ENCODE peak calls at places on chromosomes 16 and 17, in six cellular contexts. K, J, C, M, F and A are unnamed samples.

GRCh38 chr17:418421-418751 is 65.8 kb upstream of the RPH3AL start:
- DNase-seq in F (no peak), C (no peak), M (no peak), J (no peak), K (no peak), A (no peak)

GRCh38 chr16:86683441-86684194 is 105.3 kb downstream of the FOXL1 start:
- DNase-seq in J (no peak), K (no peak), C (no peak), F (no peak), M (no peak), A (no peak)

GRCh38 chr17:60832206-60832605 is 154.6 kb downstream of the BCAS3 start:
- DNase-seq in M (peak), F (no peak), J (no peak), C (no peak), K (no peak), A (no peak)

GRCh38 chr17:65763786-65764185 is 202.3 kb upstream of the AXIN2 start:
- DNase-seq in M (no peak), J (no peak), F (no peak), K (no peak), C (no peak), A (no peak)

GRCh38 chr16:88578446-88579313 is 8.5 kb downstream of the ZC3H18 start:
- DNase-seq in K (no peak), C (no peak), M (no peak), J (no peak), F (no peak), A (no peak)

GRCh38 chr17:46763416-46763815 is 55.1 kb downstream of the WNT3 start:
- DNase-seq in K (no peak), J (no peak), M (no peak), F (no peak), C (no peak), A (no peak)

GRCh38 chr17:77019955-77020379 is 120.8 kb upstream of the SEC14L1 start:
- DNase-seq in M (no peak), C (no peak), J (no peak), F (no peak), K (no peak), A (no peak)

GRCh38 chr16:66260522-66261290 is 105.8 kb upstream of the CDH5 start:
- DNase-seq in C (no peak), J (no peak), M (no peak), K (no peak), F (no peak), A (no peak)

GRCh38 chr17:35051183-35051578 is 12.3 kb downstream of the RFFL start:
- DNase-seq in M (no peak), C (peak), K (no peak), J (peak), F (peak), A (no peak)

GRCh38 chr16:84818989-84819643 is 669 bp upstream of the CRISPLD2 start:
- DNase-seq in C (no peak), J (no peak), K (no peak), M (no peak), F (no peak), A (no peak)

GRCh38 chr16:30112197-30113030 is 923 bp downstream of the GDPD3 start:
- DNase-seq in C (peak), K (no peak), M (peak), F (peak), J (peak), A (no peak)

GRCh38 chr17:73205326-73205980 is 12.6 kb downstream of the COG1 start:
- DNase-seq in M (no peak), C (no peak), F (no peak), K (no peak), J (no peak), A (no peak)

GRCh38 chr16:19001788-19002187 is 18.1 kb downstream of the TMC7 start:
- DNase-seq in C (no peak), K (no peak), J (no peak), M (no peak), F (no peak), A (no peak)

GRCh38 chr16:79213214-79213613 is 387.3 kb downstream of the MAF start:
- DNase-seq in J (peak), K (no peak), C (no peak), M (no peak), F (no peak), A (no peak)

GRCh38 chr16:84718-85452 is 6.9 kb downstream of the MPG start:
- DNase-seq in M (no peak), F (peak), C (peak), K (peak), J (peak), A (no peak)

GRCh38 chr16:3113765-3114479 is 1.5 kb downstream of the ZNF205 start:
- DNase-seq in F (no peak), C (no peak), J (no peak), M (no peak), K (no peak), A (no peak)

GRCh38 chr17:74595037-74595436 is 3.0 kb upstream of the CD300LD start:
- DNase-seq in K (no peak), F (no peak), M (no peak), C (no peak), J (no peak), A (no peak)

GRCh38 chr17:59167571-59168001 is 12.0 kb downstream of the PRR11 start:
- DNase-seq in K (no peak), C (no peak), F (no peak), M (no peak), J (no peak), A (no peak)

GRCh38 chr17:78337244-78338109 is 22.4 kb downstream of the SOCS3 start:
- DNase-seq in M (no peak), C (peak), K (no peak), J (peak), F (peak), A (no peak)

GRCh38 chr17:38575781-38576180 is 30.0 kb downstream of the SRCIN1 start:
- DNase-seq in J (no peak), F (no peak), K (no peak), C (no peak), M (no peak), A (no peak)

GRCh38 chr16:51876934-51877333 is 670.0 kb downstream of the TOX3 start:
- DNase-seq in M (no peak), K (no peak), F (no peak), C (no peak), J (no peak), A (no peak)

GRCh38 chr17:40722146-40722720 is 18.7 kb upstream of the KRT24 start:
- DNase-seq in C (no peak), F (no peak), M (no peak), K (no peak), J (no peak), A (no peak)

GRCh38 chr17:78611636-78612035 is 34.4 kb upstream of the DNAH17 start:
- DNase-seq in C (no peak), J (no peak), F (no peak), M (no peak), K (no peak), A (no peak)

GRCh38 chr17:5500804-5501391 is 14.5 kb downstream of the MIS12 start:
- DNase-seq in F (peak), J (peak), C (peak), K (peak), M (peak), A (no peak)

GRCh38 chr16:58709338-58709737 is 24.8 kb upstream of the SLC38A7 start:
- DNase-seq in F (no peak), C (no peak), J (no peak), K (no peak), M (no peak), A (no peak)

GRCh38 chr17:16217002-16217635 is at the start of gene PIGL:
- DNase-seq in C (peak), J (peak), F (peak), K (peak), M (peak), A (peak)

GRCh38 chr17:45809484-45809883 is 25.4 kb downstream of the CRHR1 start:
- DNase-seq in J (no peak), F (no peak), M (no peak), K (no peak), C (no peak), A (no peak)

GRCh38 chr16:89822188-89823086 is 5.8 kb upstream of the SPIRE2 start:
- DNase-seq in K (no peak), J (peak), C (no peak), M (peak), F (no peak), A (no peak)

GRCh38 chr16:3214904-3215600 is 19.9 kb downstream of the ZNF200 start:
- DNase-seq in J (no peak), K (no peak), M (no peak), F (peak), C (peak), A (no peak)

GRCh38 chr17:32266389-32267269 is 997 bp downstream of the RHBDL3 start:
- DNase-seq in C (no peak), K (no peak), F (no peak), M (peak), J (no peak), A (no peak)

GRCh38 chr16:10989494-10989893 is 45.1 kb downstream of the CLEC16A start:
- DNase-seq in F (no peak), K (no peak), M (no peak), C (no peak), J (no peak), A (no peak)

GRCh38 chr16:10987361-10988163 is 43.2 kb downstream of the CLEC16A start:
- DNase-seq in J (no peak), F (peak), M (no peak), C (no peak), K (no peak), A (no peak)

GRCh38 chr16:10990378-10990777 is 46.0 kb downstream of the CLEC16A start:
- DNase-seq in K (no peak), J (no peak), C (no peak), F (no peak), M (no peak), A (no peak)

GRCh38 chr16:10988879-10989278 is 44.5 kb downstream of the CLEC16A start:
- DNase-seq in J (no peak), M (no peak), K (no peak), C (no peak), F (no peak), A (no peak)

DNA sequence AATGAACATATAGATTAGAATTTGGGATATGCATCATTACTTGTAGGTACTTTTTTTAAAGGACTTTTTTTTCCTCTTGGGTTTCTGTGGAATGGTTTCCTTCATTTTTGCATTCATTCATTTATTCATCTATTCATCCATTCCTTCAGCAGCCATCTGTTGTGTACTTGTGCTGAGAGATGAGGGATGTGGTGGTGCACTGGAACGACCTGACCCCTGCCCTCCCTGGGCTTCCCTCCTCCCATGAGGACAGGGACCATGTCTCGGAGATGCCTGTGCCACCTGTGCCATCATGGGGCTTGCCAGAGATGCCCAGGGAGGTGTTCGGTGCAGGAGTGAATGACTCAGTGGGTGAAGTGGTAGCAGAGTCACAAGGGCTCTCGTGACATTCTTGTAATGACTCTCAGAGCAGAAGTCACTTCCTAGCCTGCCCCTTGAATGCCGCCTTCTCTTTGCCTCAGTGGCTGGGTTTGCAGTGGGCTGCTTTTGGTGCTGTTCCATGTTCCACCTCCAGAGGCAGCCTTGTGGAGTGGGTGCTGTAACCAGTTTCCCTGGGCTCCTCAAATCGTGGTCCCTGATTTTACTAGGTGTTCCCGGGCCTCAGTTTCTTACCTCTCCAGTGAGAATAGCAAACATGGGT is 43.9 kb downstream of the CLEC16A start:
- DNase-seq in M (no peak), F (peak), K (no peak), C (peak), J (no peak), A (no peak)
- TF ChIP-seq CTCF in M (peak), F (peak), K (no peak), C (peak), J (peak), A (no peak)

DNA sequence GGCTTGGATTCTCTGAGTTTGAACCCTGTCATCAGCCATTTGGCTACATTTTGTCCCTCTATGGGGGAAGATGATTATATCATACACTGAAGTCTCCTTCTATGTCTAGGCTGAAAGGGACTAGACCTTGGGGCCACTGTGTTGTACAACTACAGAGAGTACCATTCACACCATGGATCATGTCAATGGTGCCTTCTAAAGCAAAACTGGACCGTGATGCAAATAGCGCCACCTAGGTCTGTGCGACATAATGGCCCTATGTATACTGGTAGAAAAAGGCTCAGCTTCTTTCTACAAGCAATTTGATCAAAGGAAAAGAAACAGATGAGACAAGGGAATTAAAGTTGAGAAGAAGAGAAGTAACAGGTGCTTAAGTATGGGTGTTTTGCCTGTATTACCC is 100.7 kb downstream of the LYRM1 start:
- DNase-seq in J (peak), F (peak), K (no peak), C (peak), M (peak), A (no peak)
- TF ChIP-seq CTCF in J (peak), F (peak), K (no peak), C (peak), M (peak), A (no peak)

DNA sequence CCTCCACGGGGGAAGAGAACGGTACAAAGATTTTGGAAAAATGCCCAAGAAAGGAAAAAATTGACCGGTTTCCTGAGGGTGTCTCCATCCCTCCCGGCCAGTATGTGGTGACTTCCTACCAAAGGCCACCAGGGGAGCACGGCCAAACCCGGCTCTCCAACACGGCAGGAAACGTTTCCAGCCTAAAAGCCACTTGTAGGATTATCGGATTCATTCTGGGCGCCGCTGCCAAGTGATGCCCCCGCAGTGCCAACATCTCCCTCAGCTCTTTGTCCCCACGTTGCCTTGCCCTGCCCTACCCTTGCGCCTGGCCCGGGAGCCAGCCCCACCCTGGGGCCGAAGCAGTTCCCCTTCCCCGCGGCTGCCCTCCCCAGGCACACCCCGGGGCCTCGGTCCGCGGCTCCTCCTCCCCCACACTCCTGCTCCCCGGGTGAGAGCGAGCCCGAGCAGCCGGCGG is 713 bp downstream of the CRK start:
- DNase-seq in C (peak), J (peak), K (peak), F (peak), M (peak), A (no peak)
- TF ChIP-seq CTCF in C (peak), J (peak), K (peak), F (peak), M (peak), A (peak)

DNA sequence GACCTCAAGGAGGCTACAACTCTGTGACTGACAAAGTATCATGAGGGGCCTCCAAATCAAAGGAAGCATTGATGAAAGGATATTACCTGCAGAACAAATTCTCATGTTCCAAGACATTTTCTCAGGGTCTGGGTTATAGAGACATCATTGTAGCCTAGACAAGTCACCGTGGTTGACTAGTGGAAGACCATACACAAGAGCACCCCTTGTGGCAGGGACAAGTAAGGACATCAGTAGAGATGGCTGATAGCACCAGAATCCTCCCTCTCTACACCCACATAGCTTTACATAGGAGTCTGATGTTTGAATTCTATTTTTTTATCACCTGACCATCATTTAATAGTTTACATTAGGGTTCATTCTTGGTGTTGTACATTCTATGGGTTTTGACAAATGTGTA is 32.5 kb upstream of the CDH8 start:
- DNase-seq in J (no peak), F (peak), C (peak), M (no peak), K (no peak), A (no peak)
- TF ChIP-seq CTCF in J (no peak), F (peak), C (peak), M (no peak), K (no peak), A (no peak)

DNA sequence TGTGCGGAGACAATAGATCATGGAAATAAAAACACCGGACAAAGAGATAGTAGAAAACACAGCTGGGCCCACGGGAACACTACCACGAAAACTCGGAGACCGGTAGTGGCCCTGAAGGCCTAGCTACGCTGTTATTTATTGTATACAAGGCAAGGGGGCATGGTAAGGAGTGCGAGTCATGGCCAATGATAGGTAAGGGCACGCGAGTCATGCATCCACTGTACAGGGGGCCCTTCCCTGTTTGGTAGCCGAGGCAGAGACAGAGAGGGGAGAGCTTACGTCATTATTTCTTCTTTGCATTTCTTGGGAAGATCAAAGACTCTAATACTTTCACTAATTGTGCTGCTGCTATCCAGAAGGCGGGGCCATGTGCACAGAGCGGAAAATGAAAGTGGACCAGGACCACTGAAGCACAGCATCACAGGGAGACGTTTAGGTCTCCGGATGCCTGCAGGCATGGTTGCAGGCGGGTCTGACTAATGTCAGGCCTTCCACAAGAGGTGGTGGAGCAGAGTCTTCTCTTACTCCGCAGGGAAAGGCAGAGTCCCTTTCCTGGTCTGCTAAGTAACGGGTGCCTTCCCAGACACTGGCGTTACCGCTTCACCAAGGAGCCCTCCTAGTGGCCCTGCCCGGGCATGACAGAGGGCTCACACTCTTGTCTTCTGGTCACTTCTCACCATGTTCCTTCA is 74.4 kb upstream of the ARL4D start:
- DNase-seq in C (peak), F (peak), M (no peak), J (no peak), K (no peak), A (no peak)
- TF ChIP-seq CTCF in C (peak), F (peak), M (no peak), J (no peak), K (no peak), A (no peak)